ENCODE peak calls at places on chromosome 5, in seven cellular contexts. N, R, C, W, L, U and I are unnamed samples.

GRCh38 chr5:96808541-96808828 is 740 bp upstream of the ERAP1 start:
- DNase-seq in W (no peak), N (no peak), L (no peak), U (no peak), C (no peak), R (no peak), I (no peak)

GRCh38 chr5:174386306-174386705 is 338.1 kb upstream of the MSX2 start:
- DNase-seq in C (no peak), W (no peak), N (no peak), L (no peak), R (no peak), U (no peak), I (no peak)

GRCh38 chr5:127863610-127864395 is 160.6 kb downstream of the CCDC192 start:
- DNase-seq in L (no peak), U (no peak), R (no peak), N (no peak), C (no peak), W (no peak), I (no peak)

GRCh38 chr5:177089146-177089545 is 2.4 kb downstream of the FGFR4 start:
- DNase-seq in W (no peak), L (no peak), N (no peak), C (no peak), U (no peak), R (no peak), I (no peak)

GRCh38 chr5:104297076-104297475 is 734.5 kb upstream of the NUDT12 start:
- DNase-seq in C (no peak), L (no peak), U (no peak), R (no peak), W (no peak), N (no peak), I (no peak)

GRCh38 chr5:171600736-171601265 is 181.4 kb downstream of the FGF18 start:
- DNase-seq in R (no peak), N (no peak), L (no peak), W (no peak), U (no peak), C (no peak), I (no peak)

GRCh38 chr5:135916638-135917263 is 21.1 kb upstream of the IL9 start:
- DNase-seq in L (no peak), C (no peak), R (no peak), N (no peak), U (no peak), W (no peak), I (no peak)

GRCh38 chr5:35852084-35852734 is 4.5 kb upstream of the IL7R start:
- DNase-seq in N (peak; percentile 36), W (no peak), R (no peak), L (peak; percentile 21), U (no peak), C (no peak), I (no peak)

GRCh38 chr5:82406200-82406773 is 128.1 kb upstream of the RPS23 start:
- DNase-seq in L (no peak), U (no peak), W (no peak), C (no peak), N (no peak), R (no peak), I (no peak)

GRCh38 chr5:137603891-137604290 is 104.8 kb upstream of the SPOCK1 start:
- DNase-seq in C (no peak), L (no peak), W (no peak), N (no peak), R (no peak), U (no peak), I (no peak)

GRCh38 chr5:131382407-131383395 is 118.8 kb downstream of the CDC42SE2 start:
- DNase-seq in N (peak; percentile 38), W (no peak), L (peak; percentile 85), C (no peak), R (peak; percentile 40), U (no peak), I (no peak)

GRCh38 chr5:152723482-152723881 is 318.4 kb upstream of the NMUR2 start:
- DNase-seq in C (no peak), L (no peak), R (no peak), U (no peak), N (no peak), W (no peak), I (no peak)

GRCh38 chr5:32027093-32027716 is 146.9 kb downstream of the GOLPH3 start:
- DNase-seq in W (peak; percentile 57), R (no peak), C (no peak), U (no peak), L (no peak), N (no peak), I (no peak)

GRCh38 chr5:5371943-5372342 is 50.5 kb upstream of the ICE1 start:
- DNase-seq in C (no peak), R (no peak), W (no peak), L (no peak), U (no peak), N (no peak), I (no peak)

GRCh38 chr5:998276-998974 is 10.2 kb upstream of the NKD2 start:
- DNase-seq in U (no peak), W (no peak), C (no peak), R (no peak), L (no peak), N (no peak), I (no peak)

GRCh38 chr5:58363850-58364249 is 96.0 kb downstream of the PLK2 start:
- DNase-seq in L (no peak), R (no peak), N (no peak), C (no peak), W (no peak), U (no peak), I (no peak)

GRCh38 chr5:164627051-164627450 is 1121.6 kb downstream of the MAT2B start:
- DNase-seq in R (no peak), W (no peak), U (no peak), C (no peak), L (no peak), N (no peak), I (no peak)

GRCh38 chr5:21212026-21212425 is 1224.0 kb upstream of the CDH18 start:
- DNase-seq in L (no peak), C (no peak), W (no peak), R (no peak), U (no peak), N (no peak), I (no peak)

GRCh38 chr5:657570-657969 is 35.6 kb downstream of the TPPP start:
- DNase-seq in U (no peak), C (no peak), R (no peak), W (no peak), N (no peak), L (no peak), I (no peak)

GRCh38 chr5:151568036-151568435 is 23.1 kb downstream of the FAT2 start:
- DNase-seq in L (no peak), W (no peak), R (no peak), C (no peak), N (no peak), U (no peak), I (no peak)
- TF ChIP-seq CTCF in L (no peak), W (no peak), R (no peak), C (no peak), N (no peak), U (no peak), I (no peak)

GRCh38 chr5:158079097-158079496 is 220.2 kb upstream of the CLINT1 start:
- DNase-seq in L (no peak), R (no peak), W (no peak), U (no peak), C (no peak), N (no peak), I (no peak)
- TF ChIP-seq CTCF in L (no peak), R (no peak), W (no peak), U (no peak), C (no peak), N (no peak), I (no peak)

GRCh38 chr5:28408186-28408585 is 1369.8 kb upstream of the CDH9 start:
- DNase-seq in U (no peak), L (peak; percentile 62), C (no peak), N (no peak), W (no peak), R (no peak), I (no peak)
- TF ChIP-seq CTCF in U (no peak), L (no peak), C (no peak), N (no peak), W (no peak), R (no peak), I (no peak)

GRCh38 chr5:139571966-139572365 is 10.8 kb downstream of the UBE2D2 start:
- DNase-seq in N (no peak), W (no peak), U (no peak), C (no peak), R (no peak), L (no peak), I (no peak)

GRCh38 chr5:139575313-139575646 is 14.1 kb downstream of the UBE2D2 start:
- DNase-seq in R (no peak), W (no peak), C (no peak), L (no peak), U (no peak), N (no peak), I (no peak)

GRCh38 chr5:139575751-139576150 is 14.6 kb downstream of the UBE2D2 start:
- DNase-seq in W (no peak), N (no peak), C (no peak), R (no peak), L (no peak), U (no peak), I (no peak)

GRCh38 chr5:139577689-139578347 is 16.7 kb downstream of the UBE2D2 start:
- DNase-seq in C (no peak), L (no peak), R (no peak), W (no peak), U (no peak), N (no peak), I (no peak)

DNA sequence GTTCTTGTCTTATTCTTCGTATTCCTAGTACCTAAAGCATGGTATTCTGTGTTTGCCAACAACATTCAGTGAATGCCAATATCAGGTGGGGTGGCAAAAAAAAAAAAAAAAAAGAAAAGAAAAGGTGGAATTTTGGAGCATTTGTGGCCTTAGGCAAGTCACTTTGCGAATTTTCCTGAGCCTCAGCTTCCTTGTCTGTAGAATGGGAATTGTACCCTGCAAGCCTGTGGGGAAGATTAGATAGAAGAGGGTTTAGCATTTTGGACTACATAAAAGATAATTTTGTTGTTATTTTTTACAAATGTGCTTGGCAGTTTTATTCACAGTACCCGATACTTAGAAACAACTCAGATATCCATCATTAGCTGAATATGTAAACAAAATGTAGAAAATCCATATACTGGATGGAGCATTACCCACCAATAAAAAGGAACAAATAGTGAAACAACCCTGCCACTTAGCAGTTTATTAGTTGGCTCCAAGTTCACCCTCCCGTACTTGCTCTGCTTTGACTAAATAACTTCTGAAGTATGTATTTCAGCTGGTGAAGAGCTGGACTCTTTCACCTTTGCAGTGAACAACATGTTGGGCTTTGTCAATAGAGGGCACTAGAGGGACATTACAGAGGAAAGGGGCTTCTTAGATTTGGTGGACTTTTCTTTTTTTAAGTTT is 13.6 kb downstream of the UBE2D2 start:
- DNase-seq in N (peak; percentile 44), U (no peak), C (no peak), L (peak; percentile 46), W (no peak), R (no peak), I (no peak)
- TF ChIP-seq CTCF in N (peak; percentile 54), U (peak; percentile 31), C (no peak), L (peak; percentile 74), W (peak; percentile 45), R (peak; percentile 38), I (peak; percentile 56)

GRCh38 chr5:116355819-116356601 is 218.6 kb downstream of the SEMA6A start:
- DNase-seq in U (no peak), C (no peak), W (no peak), R (no peak), L (no peak), N (no peak), I (no peak)
- TF ChIP-seq CTCF in U (no peak), C (no peak), W (no peak), R (no peak), L (no peak), N (no peak), I (no peak)

GRCh38 chr5:88678780-88679491 is 204.0 kb downstream of the MEF2C start:
- DNase-seq in L (no peak), U (no peak), N (no peak), R (no peak), W (no peak), C (no peak), I (no peak)
- TF ChIP-seq CTCF in L (no peak), U (no peak), N (no peak), R (no peak), W (no peak), C (no peak), I (no peak)